ENCODE peak calls at places on chromosomes 12 and 14, in ten cellular contexts. L is fibroblast of pulmonary artery, R is IMR-90, J is epithelial cell of esophagus, N is spleen, C is heart left ventricle, T is AG10803, A is stomach, B is HepG2, I is Caco-2. Q is an unnamed sample.

GRCh38 chr12:54018608-54018984 is 9.6 kb upstream of the HOXC6 start:
- DNase-seq in R (no peak), B (no peak), C (no peak), I (no peak), J (no peak), L (no peak), A (no peak), T (peak; percentile 74), N (no peak), Q (no peak)

GRCh38 chr14:104600141-104600643 is 4.4 kb downstream of the TMEM179 start:
- DNase-seq in I (no peak), J (no peak), R (no peak), C (no peak), L (no peak), B (no peak), T (peak; percentile 3), N (peak; percentile 56), A (no peak), Q (peak; percentile 30)

GRCh38 chr14:106185837-106186233 is 659.5 kb downstream of the TMEM121 start:
- DNase-seq in R (no peak), I (no peak), J (no peak), T (no peak), C (no peak), N (peak; percentile 83), L (no peak), B (no peak), A (peak; percentile 45), Q (no peak)

GRCh38 chr12:26318661-26319068 is 123.3 kb downstream of the SSPN start:
- DNase-seq in B (peak; percentile 73), L (peak; percentile 83), J (peak; percentile 84), C (peak; percentile 73), N (no peak), R (peak; percentile 89), A (no peak), I (peak; percentile 65), T (peak; percentile 45), Q (peak; percentile 81)

GRCh38 chr12:110279976-110280783 is 867 bp upstream of the ATP2A2 start:
- DNase-seq in T (peak; percentile 42), L (peak; percentile 34), J (peak; percentile 64), C (peak; percentile 83), R (peak; percentile 33), N (no peak), A (peak; percentile 43), B (no peak), I (peak; percentile 45), Q (peak; percentile 75)

GRCh38 chr12:126191949-126192348 is 1126.7 kb downstream of the AACS start:
- DNase-seq in T (no peak), A (no peak), R (no peak), C (no peak), L (no peak), B (no peak), J (no peak), N (no peak), I (no peak), Q (no peak)

GRCh38 chr12:33708935-33709334 is 269.3 kb upstream of the SYT10 start:
- DNase-seq in T (no peak), R (no peak), B (no peak), L (no peak), I (no peak), A (no peak), C (no peak), J (peak; percentile 1), N (no peak), Q (no peak)

GRCh38 chr12:109595321-109595902 is 21.8 kb downstream of the MVK start:
- DNase-seq in L (no peak), I (no peak), N (no peak), B (no peak), J (no peak), C (no peak), R (no peak), A (no peak), T (no peak), Q (no peak)

GRCh38 chr14:67428501-67429031 is 16.6 kb upstream of the PLEK2 start:
- DNase-seq in L (peak; percentile 67), B (peak; percentile 60), C (no peak), R (peak; percentile 75), A (peak; percentile 54), J (peak; percentile 82), T (peak; percentile 80), N (no peak), I (peak; percentile 81), Q (peak; percentile 66)
- TF ChIP-seq CTCF in L (no peak), B (peak; percentile 56), C (no peak), R (no peak), A (no peak), J (peak; percentile 13), T (peak; percentile 20), N (no peak), I (no peak), Q (no peak)

DNA sequence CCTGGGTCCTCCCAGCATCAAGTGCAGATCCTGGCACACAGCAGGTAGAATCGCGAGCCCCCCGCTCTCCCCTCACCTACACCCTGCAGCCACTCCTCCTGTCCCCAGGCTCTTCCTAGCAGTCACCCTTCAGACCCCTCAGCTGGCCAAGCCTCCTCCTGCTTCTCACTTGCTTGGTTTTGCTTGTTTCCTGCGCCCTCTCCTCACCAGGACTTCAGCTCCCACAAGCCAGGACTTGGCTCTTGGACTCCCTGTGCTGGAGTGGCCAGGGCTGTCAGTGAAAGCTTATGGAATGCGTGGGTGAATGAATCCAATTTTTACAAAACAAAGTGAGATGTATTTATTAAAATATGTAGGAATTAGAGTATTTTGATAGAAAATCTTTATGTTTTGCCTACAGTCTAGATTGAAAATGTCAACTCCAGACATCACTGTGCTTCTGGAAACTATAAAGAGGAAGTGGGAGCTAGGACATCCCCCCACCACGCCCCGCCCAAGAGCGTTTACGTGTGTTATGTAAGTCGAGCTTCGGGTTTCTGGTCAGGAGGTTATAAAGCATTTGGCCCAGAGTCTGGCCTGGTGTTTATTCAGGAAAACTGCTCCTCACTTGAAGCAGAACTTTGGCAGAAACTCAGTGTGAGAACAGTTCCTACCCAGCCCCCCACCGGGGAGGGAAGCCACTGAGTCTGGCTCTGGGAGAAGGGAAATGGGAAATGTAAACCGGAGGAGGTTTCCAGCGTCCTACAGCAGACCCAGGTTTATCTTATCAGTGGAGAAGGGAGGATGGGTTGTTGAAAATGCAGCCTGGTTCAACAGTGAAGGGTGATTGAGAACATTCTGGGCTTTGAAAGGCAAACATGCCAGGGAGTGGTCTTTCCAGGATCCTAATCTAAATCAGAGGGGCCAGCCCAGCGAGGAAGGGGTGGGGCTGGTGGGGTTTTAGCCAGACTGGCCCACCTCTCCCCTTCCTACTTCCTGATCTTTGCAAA is 8.8 kb downstream of the ALDH2 start:
- DNase-seq in C (peak; percentile 84), A (peak; percentile 91), R (peak; percentile 93), J (peak; percentile 60), T (no peak), B (peak; percentile 80), L (peak; percentile 97), N (peak; percentile 93), I (peak; percentile 82), Q (no peak)
- H3K4me3 ChIP-seq in C (peak overlapping the region; percentile 41), A (no peak overlapping the region), R (no peak overlapping the region), J (no peak overlapping the region), T (no peak overlapping the region), B (peak overlapping the region; percentile 9), L (peak overlapping the region; percentile 37), N (no peak overlapping the region), I (peak overlapping the region; percentile 4), Q (no peak overlapping the region)

GRCh38 chr12:96719671-96720362 is 187.2 kb upstream of the NEDD1 start:
- DNase-seq in R (peak; percentile 40), L (peak; percentile 23), I (no peak), B (no peak), A (no peak), T (peak; percentile 11), C (no peak), N (no peak), J (peak; percentile 18), Q (no peak)

DNA sequence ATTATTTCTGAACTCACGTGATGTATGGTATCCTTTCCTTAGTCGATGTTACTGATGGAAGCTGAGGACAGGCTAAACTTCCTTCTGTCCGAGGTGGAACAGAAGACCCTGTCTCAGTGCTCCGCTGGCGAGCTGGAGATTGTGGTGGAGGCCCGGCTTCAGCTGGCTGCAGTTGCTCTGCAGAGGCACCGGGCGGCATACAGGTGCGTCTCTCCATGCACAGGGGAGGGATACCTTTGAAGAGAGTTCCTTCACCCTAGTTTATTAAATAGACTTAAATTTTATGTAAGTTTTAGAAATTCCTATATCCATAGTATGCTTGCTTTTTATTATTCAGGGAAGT is 186.7 kb upstream of the NEDD1 start:
- DNase-seq in J (peak; percentile 38), I (peak; percentile 44), R (no peak), A (no peak), B (no peak), L (no peak), N (peak; percentile 80), C (no peak), T (no peak), Q (no peak)
- TF ChIP-seq CTCF in J (peak; percentile 50), I (peak; percentile 20), R (no peak), A (no peak), B (peak; percentile 51), L (no peak), N (no peak), C (no peak), T (no peak), Q (no peak)

GRCh38 chr14:60204843-60205774 is 39.9 kb upstream of the DHRS7 start:
- DNase-seq in A (no peak), T (no peak), L (no peak), J (no peak), I (no peak), B (no peak), R (no peak), C (no peak), N (no peak), Q (no peak)

GRCh38 chr14:60206837-60207533 is 41.8 kb upstream of the DHRS7 start:
- DNase-seq in B (no peak), T (no peak), A (no peak), J (peak; percentile 52), L (no peak), I (no peak), C (no peak), R (no peak), N (no peak), Q (no peak)

GRCh38 chr14:60206249-60206670 is 41.1 kb upstream of the DHRS7 start:
- DNase-seq in T (no peak), A (no peak), B (no peak), I (no peak), N (no peak), C (no peak), J (no peak), R (no peak), L (no peak), Q (no peak)

GRCh38 chr14:60199321-60199720 is 34.1 kb upstream of the DHRS7 start:
- DNase-seq in C (no peak), B (no peak), T (no peak), R (no peak), I (no peak), A (no peak), N (no peak), J (no peak), L (no peak), Q (no peak)

DNA sequence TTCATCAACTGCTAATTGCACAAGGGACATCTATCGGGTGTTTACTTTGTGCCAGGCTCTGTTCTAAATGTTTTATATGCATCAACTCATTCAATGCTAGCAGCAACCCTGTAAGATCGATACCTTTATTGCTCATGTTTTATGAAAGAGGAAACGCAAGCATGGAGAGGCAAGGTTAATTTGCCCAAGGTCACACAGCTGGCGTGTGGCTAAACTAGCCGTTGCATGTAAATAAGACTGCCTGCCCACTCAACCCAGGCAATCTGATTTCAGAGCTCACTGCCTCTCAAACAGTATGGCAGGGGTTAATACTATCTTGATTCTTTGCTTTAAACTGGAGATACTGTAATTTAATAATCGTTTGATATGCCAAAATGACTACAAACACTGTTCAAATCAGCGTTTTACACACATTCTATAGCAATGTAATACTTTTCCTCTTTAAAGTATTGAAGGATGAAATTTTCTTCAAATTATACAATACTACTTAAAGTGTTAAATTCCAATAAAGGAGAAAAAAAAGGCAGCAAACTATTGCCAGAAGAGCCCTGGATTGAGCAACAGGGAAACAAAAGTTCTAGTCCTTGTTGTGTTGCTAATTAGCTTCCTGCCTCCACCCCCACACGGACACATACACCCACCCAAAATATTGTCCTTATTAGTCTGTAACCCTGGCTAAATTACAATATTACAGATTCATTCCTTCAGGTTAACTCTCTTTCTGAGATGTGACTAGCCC is 39.1 kb upstream of the DHRS7 start:
- DNase-seq in C (no peak), N (no peak), B (no peak), R (no peak), J (no peak), L (no peak), I (no peak), T (no peak), A (no peak), Q (no peak)
- H3K4me3 ChIP-seq in C (no peak overlapping the region), N (no peak overlapping the region), B (no peak overlapping the region), R (no peak overlapping the region), J (no peak overlapping the region), L (no peak overlapping the region), I (no peak overlapping the region), T (no peak overlapping the region), A (no peak overlapping the region), Q (no peak overlapping the region)

Q was measured in foreskin fibroblast.